ENCODE peak calls at places on chromosomes 1 and 21, in five cellular contexts. I is CD4-positive, CD25-positive, alpha-beta regulatory T cell; C is A172; R is NCI-H524 treated with DMSO at 0.1 percent for 48 hours; D is activated naive CD4-positive, alpha-beta T cell treated with anti-CD3 and anti-CD28 coated beads for 36 hours. U is an unnamed sample.

GRCh38 chr21:29152936-29153335 is 22.5 kb downstream of the MAP3K7CL start:
- DNase-seq in I (no peak), C (no peak), R (no peak), D (no peak), U (no peak)

GRCh38 chr1:198467342-198467741 is 73.1 kb downstream of the ATP6V1G3 start:
- DNase-seq in I (no peak), C (peak), R (no peak), D (no peak), U (no peak)

GRCh38 chr1:109762821-109763645 is 690 bp downstream of the EPS8L3 start:
- DNase-seq in I (no peak), C (peak), R (no peak), D (peak), U (no peak)

GRCh38 chr21:44653123-44653522 is 1.3 kb downstream of the KRTAP12-4 start:
- DNase-seq in I (no peak), C (no peak), R (no peak), D (no peak), U (no peak)

GRCh38 chr21:45130324-45130774 is 56.0 kb downstream of the ADARB1 start:
- DNase-seq in I (no peak), C (peak), R (no peak), D (no peak), U (no peak)

GRCh38 chr1:145892486-145893087 is 6.9 kb upstream of the ANKRD35 start:
- DNase-seq in I (no peak), C (peak), R (no peak), D (no peak), U (no peak)

GRCh38 chr1:172167801-172168596 is 252.5 kb upstream of the C1orf105 start:
- DNase-seq in I (no peak), C (peak), R (no peak), D (no peak), U (no peak)

GRCh38 chr1:111140680-111140967 is 601 bp downstream of the CEPT1 start:
- DNase-seq in I (no peak), C (peak), R (no peak), D (no peak), U (no peak)

GRCh38 chr1:26022404-26022779 is 817 bp downstream of the EXTL1 start:
- DNase-seq in I (no peak), C (no peak), R (no peak), D (no peak), U (no peak)

GRCh38 chr21:15560383-15561056 is 169.3 kb upstream of the USP25 start:
- DNase-seq in I (no peak), C (no peak), R (no peak), D (no peak), U (no peak)

GRCh38 chr1:57281324-57281723 is 142.5 kb downstream of the DAB1 start:
- DNase-seq in I (no peak), C (no peak), R (no peak), D (no peak), U (no peak)

GRCh38 chr1:112998592-112999235 is 42.7 kb upstream of the SLC16A1 start:
- DNase-seq in I (no peak), C (peak), R (no peak), D (no peak), U (no peak)

GRCh38 chr1:199463521-199464127 is 563.9 kb upstream of the NR5A2 start:
- DNase-seq in I (no peak), C (peak), R (peak), D (peak), U (no peak)

GRCh38 chr21:45420061-45420521 is 15.1 kb downstream of the COL18A1 start:
- DNase-seq in I (no peak), C (no peak), R (no peak), D (no peak), U (no peak)

GRCh38 chr21:42466700-42467612 is 29.1 kb downstream of the RSPH1 start:
- DNase-seq in I (no peak), C (peak), R (no peak), D (peak), U (no peak)

GRCh38 chr1:25685938-25686665 is 69.5 kb downstream of the MAN1C1 start:
- DNase-seq in I (no peak), C (no peak), R (no peak), D (no peak), U (no peak)

GRCh38 chr1:31712041-31712440 is 8.2 kb upstream of the COL16A1 start:
- DNase-seq in I (no peak), C (no peak), R (no peak), D (no peak), U (no peak)

GRCh38 chr21:38806942-38807284 is 1.2 kb downstream of the ETS2 start:
- DNase-seq in I (peak), C (no peak), R (no peak), D (peak), U (no peak)

GRCh38 chr21:37914211-37914900 is 1.9 kb downstream of the KCNJ6 start:
- DNase-seq in I (no peak), C (peak), R (peak), D (peak), U (no peak)

GRCh38 chr1:101241485-101242225 is 4.8 kb downstream of the S1PR1 start:
- DNase-seq in I (no peak), C (no peak), R (no peak), D (no peak), U (no peak)

GRCh38 chr1:39173119-39173994 is 31.1 kb upstream of the MACF1 start:
- DNase-seq in I (no peak), C (no peak), R (no peak), D (no peak), U (no peak)

GRCh38 chr1:187374130-187374529 is 545.4 kb downstream of the PLA2G4A start:
- DNase-seq in I (no peak), C (no peak), R (no peak), D (no peak), U (no peak)

GRCh38 chr1:64387382-64388066 is 82.4 kb upstream of the CACHD1 start:
- DNase-seq in I (no peak), C (no peak), R (no peak), D (no peak), U (no peak)

GRCh38 chr1:69459244-69459643 is 108.5 kb upstream of the LRRC7 start:
- DNase-seq in I (no peak), C (no peak), R (no peak), D (no peak), U (no peak)

GRCh38 chr1:101394041-101394440 is 157.2 kb downstream of the S1PR1 start:
- DNase-seq in I (no peak), C (peak), R (no peak), D (no peak), U (no peak)

GRCh38 chr1:94463765-94464330 is 45.7 kb downstream of the ABCD3 start:
- DNase-seq in I (peak), C (peak), R (peak), D (peak), U (no peak)

GRCh38 chr1:226870026-226870322 is 442 bp upstream of the PSEN2 start:
- DNase-seq in I (no peak), C (no peak), R (no peak), D (no peak), U (no peak)

GRCh38 chr1:180505732-180506335 is 3.5 kb upstream of the ACBD6 start:
- DNase-seq in I (no peak), C (no peak), R (no peak), D (no peak), U (no peak)

GRCh38 chr1:152537496-152537895 is 23.2 kb downstream of the CRCT1 start:
- DNase-seq in I (no peak), C (no peak), R (no peak), D (no peak), U (no peak)

GRCh38 chr1:161088587-161089110 is 709 bp downstream of the NECTIN4 start:
- DNase-seq in I (no peak), C (peak), R (no peak), D (no peak), U (no peak)

GRCh38 chr1:32736812-32737791 is 34.5 kb upstream of the SYNC start:
- DNase-seq in I (no peak), C (no peak), R (no peak), D (no peak), U (no peak)

U was measured in CD8-positive, alpha-beta memory T cell.